ENCODE peak calls at places on chromosomes 12 and 14, in six cellular contexts. D is DND-41, V is endothelial cell of umbilical vein, M is GM23248, U is mammary epithelial cell, A is IMR-90. F is an unnamed sample.
A peak's percentile ranks its signal among the peaks of the same experiment; 100 is the strongest.

GRCh38 chr12:31773223-31773750 is 44.5 kb upstream of the AMN1 start:
- DNase-seq in A (no peak), U (no peak), V (no peak), D (no peak), M (no peak), F (no peak)

GRCh38 chr12:100267603-100268281 is 765 bp downstream of the SCYL2 start:
- DNase-seq in D (no peak), M (peak; percentile 69), A (peak; percentile 37), U (peak; percentile 42), V (peak; percentile 51), F (peak; percentile 68)

GRCh38 chr14:50061664-50062437 is 54.5 kb downstream of the VCPKMT start:
- DNase-seq in M (peak; percentile 28), A (peak; percentile 56), V (peak; percentile 58), D (peak; percentile 88), U (peak; percentile 50), F (no peak)

GRCh38 chr12:52677671-52678070 is 2.5 kb downstream of the KRT1 start:
- DNase-seq in A (no peak), M (no peak), D (no peak), V (no peak), U (no peak), F (no peak)

GRCh38 chr12:10194160-10194559 is 15.3 kb downstream of the TMEM52B start:
- DNase-seq in D (no peak), A (peak; percentile 43), M (peak; percentile 70), V (no peak), U (no peak), F (no peak)

GRCh38 chr12:12872139-12872933 is 19.0 kb upstream of the GPRC5A start:
- DNase-seq in A (peak; percentile 88), U (peak; percentile 98), V (peak; percentile 93), D (no peak), M (peak; percentile 72), F (no peak)

GRCh38 chr12:124774054-124774461 is 89.6 kb downstream of the SCARB1 start:
- DNase-seq in M (peak; percentile 33), A (no peak), U (no peak), V (no peak), D (no peak), F (no peak)

GRCh38 chr12:105977256-105978051 is 161.3 kb downstream of the NUAK1 start:
- DNase-seq in D (no peak), U (peak; percentile 65), M (peak; percentile 81), V (no peak), A (peak; percentile 91), F (no peak)

GRCh38 chr14:67837011-67837624 is 17.5 kb downstream of the RAD51B start:
- DNase-seq in M (peak; percentile 82), V (peak; percentile 82), A (peak; percentile 88), U (peak; percentile 69), D (peak; percentile 68), F (peak; percentile 74)

GRCh38 chr12:92553389-92553788 is 149.4 kb upstream of the PLEKHG7 start:
- DNase-seq in D (no peak), V (peak; percentile 59), A (no peak), M (no peak), U (peak; percentile 99), F (no peak)

DNA sequence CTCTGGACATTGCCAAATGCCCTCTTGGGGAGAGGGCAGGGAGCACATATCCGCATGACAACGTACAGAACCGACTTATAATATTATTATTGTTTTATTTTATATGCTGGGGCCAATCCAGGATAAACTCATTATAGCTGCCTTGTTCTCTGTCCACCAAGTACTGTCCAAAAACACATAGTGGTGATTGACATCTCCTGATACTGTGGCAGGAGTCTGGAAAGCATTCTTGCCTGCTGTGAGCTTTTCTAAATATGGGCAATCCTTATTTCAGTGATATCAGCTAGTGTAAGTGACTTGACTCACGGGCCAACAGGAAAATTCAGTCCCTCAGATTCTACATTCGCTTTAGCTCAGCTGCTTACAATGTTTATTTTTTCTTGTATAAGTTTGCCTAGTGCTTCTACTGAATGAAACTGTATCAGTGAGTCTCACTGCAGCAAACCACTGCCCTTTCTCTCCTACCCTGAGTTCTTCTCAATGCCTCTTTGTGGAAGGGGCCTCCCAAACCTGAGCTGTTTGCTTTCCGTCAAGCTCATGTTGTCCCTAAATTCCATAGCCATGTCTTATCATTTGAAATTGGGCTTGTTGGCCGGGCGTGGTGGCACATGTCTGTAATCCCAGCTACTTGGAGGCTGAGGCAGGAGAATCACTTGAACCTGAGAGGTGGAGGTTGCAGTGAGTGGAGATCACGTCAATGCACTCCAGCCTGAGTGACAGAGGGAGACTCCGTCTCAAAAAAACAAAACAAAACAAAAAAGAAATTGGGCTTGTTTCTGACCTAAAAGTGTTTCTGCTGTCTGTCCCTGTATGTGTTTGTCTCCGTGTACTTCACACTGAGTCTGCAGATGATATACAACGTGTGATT is 1.6 kb upstream of the CSRP2 start:
- DNase-seq in D (no peak), A (peak; percentile 88), U (no peak), V (peak; percentile 29), M (no peak), F (no peak)
- H3K4me2 ChIP-seq in D (no peak overlapping the region), A (peak overlapping the region; percentile 82), U (no peak overlapping the region), V (peak overlapping the region; percentile 92), M (peak overlapping the region; percentile 83), F (peak overlapping the region; percentile 78)

GRCh38 chr12:54974281-54974680 is 10.3 kb downstream of the TESPA1 start:
- DNase-seq in U (no peak), V (no peak), D (no peak), M (no peak), A (no peak), F (no peak)
- H2AFZ ChIP-seq in U (no peak overlapping the region), V (no peak overlapping the region), D (no peak overlapping the region), M (no peak overlapping the region), A (no peak overlapping the region), F (peak overlapping the region; percentile 13)

DNA sequence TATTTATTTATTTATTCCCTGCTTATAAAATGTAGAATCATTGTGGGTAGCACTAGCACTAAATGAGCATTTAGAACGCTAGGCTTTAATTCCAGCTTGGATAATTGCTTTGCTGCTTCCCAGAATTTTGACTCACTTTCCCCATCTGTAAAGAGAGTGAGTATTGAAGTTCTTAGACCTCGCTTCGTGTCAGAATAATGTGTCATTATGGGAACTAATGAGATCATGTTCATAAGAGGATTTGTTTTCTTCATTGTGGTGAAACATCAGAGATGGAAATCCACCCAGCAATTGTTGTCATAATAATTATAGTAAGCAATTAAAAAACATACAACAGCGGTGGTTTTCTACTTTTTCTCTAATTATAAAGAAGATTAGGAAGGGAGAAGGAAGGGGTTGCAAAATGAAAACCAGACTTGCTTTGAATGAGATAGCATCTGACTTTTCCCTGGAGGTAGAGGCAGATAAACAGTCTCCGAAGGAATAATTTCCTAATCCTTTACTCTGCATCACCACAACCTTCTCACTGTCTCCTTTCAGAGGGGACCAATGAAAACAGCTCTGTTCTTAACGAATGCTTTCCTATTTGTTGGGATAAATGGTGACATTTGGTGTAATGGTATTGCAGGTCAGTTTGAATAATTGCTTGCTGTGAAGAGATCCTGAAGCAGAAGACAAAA is 86.8 kb upstream of the ARHGAP5 start:
- DNase-seq in V (no peak), D (no peak), U (no peak), A (no peak), M (peak; percentile 79), F (no peak)
- H3K9ac ChIP-seq in V (no peak overlapping the region), D (no peak overlapping the region), U (no peak overlapping the region), A (no peak overlapping the region), M (peak overlapping the region; percentile 26), F (no peak overlapping the region)

GRCh38 chr14:71618047-71618446 is 314.2 kb upstream of the RGS6 start:
- DNase-seq in V (no peak), D (no peak), A (no peak), U (no peak), M (no peak), F (no peak)
- H3K4me2 ChIP-seq in V (no peak overlapping the region), D (no peak overlapping the region), A (no peak overlapping the region), U (no peak overlapping the region), M (no peak overlapping the region), F (no peak overlapping the region)

GRCh38 chr14:54797986-54798385 is 104.6 kb downstream of the GCH1 start:
- DNase-seq in V (no peak), A (no peak), D (no peak), U (no peak), M (no peak), F (no peak)
- H2AFZ ChIP-seq in V (no peak overlapping the region), A (no peak overlapping the region), D (no peak overlapping the region), U (no peak overlapping the region), M (no peak overlapping the region), F (peak overlapping the region; percentile 49)

DNA sequence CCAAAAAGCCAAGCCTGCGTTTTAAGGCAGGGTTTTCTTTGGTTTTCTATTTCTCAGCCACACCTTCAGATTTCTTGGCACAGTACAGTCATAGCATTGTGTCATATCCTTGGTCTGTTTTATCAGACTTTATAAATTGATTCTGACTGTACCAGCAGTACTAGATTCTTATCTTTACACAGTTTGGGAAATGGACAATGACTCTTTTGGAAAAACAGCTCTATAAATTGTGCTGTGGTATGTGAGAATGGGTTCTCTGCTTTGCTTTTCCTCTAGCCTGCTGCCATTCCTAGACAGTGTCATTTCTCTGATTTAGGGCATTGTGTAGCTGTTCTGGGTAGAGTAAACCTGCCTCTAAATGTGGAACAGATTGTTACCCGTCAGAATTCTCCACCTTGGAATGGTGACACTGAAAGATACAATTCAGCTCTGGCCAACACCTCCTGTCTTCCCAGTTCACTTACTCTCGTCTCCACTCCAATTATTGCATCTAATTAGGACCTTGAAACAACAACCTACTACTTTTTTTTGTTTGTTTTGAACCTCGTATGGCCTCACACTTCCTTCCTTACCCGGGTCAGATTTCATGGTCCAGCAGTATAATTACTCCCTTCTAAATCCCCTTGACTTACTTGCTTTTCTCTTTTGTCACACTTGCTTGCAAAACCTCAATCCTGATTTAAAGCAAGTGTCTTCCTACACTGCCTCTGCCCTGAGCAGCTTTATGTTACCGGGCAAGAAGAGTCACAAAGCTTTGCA is 226.3 kb downstream of the ERC1 start:
- DNase-seq in M (peak; percentile 86), U (peak; percentile 90), A (peak; percentile 79), D (no peak), V (peak; percentile 89), F (peak; percentile 50)
- H3K9ac ChIP-seq in M (peak overlapping the region; percentile 28), U (no peak overlapping the region), A (no peak overlapping the region), D (no peak overlapping the region), V (peak overlapping the region; percentile 85), F (no peak overlapping the region)

GRCh38 chr14:90336985-90337384 is 5.2 kb upstream of the NRDE2 start:
- DNase-seq in V (no peak), U (no peak), A (no peak), D (no peak), M (no peak), F (no peak)

GRCh38 chr14:90344920-90345557 is 13.3 kb upstream of the NRDE2 start:
- DNase-seq in M (peak; percentile 36), D (no peak), V (no peak), A (peak; percentile 11), U (peak; percentile 84), F (no peak)

GRCh38 chr14:90342327-90342726 is 10.6 kb upstream of the NRDE2 start:
- DNase-seq in A (no peak), V (no peak), M (no peak), U (no peak), D (no peak), F (no peak)

GRCh38 chr14:90344285-90344684 is 12.5 kb upstream of the NRDE2 start:
- DNase-seq in A (no peak), U (no peak), D (no peak), M (no peak), V (no peak), F (no peak)

DNA sequence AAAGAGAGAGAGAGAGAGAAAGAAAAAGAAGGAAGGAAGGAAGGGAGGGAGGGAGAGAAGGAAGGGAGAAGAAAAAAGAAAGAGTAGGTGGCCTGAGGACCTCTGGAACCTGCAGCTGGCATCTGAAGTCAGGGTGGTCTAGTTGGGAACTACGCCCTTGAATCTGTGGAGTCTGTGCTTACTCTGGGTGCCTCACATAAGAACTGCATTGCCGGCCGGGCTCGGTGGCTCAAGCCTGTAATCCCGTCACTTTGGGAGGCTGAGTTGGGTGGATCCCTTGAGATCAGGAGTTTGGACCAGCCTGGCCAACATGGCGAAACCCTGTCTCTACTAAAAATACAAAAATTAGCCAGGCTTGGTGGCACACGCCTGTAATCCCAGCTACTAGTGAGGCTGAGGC is 10.0 kb upstream of the NRDE2 start:
- DNase-seq in U (no peak), A (no peak), V (no peak), D (no peak), M (no peak), F (no peak)
- H3K4me2 ChIP-seq in U (no peak overlapping the region), A (no peak overlapping the region), V (no peak overlapping the region), D (no peak overlapping the region), M (no peak overlapping the region), F (no peak overlapping the region)

GRCh38 chr12:98260276-98260675 is 255.1 kb upstream of the TMPO start:
- DNase-seq in D (no peak), U (no peak), M (no peak), V (no peak), A (no peak), F (no peak)
- H2AFZ ChIP-seq in D (no peak overlapping the region), U (no peak overlapping the region), M (no peak overlapping the region), V (no peak overlapping the region), A (no peak overlapping the region), F (no peak overlapping the region)